ENCODE peak calls at places on chromosome 9, in nine cellular contexts. E is cardiac fibroblast; X is heart left ventricle; K is adrenal gland; C is CD8-positive, alpha-beta T cell; I is OCI-LY7; O is transverse colon; N is AG04450; U is suprapubic skin. W is an unnamed sample.
A peak's percentile ranks its signal among the peaks of the same experiment; 100 is the strongest.

GRCh38 chr9:82763631-82764030 is 299.3 kb downstream of the RASEF start:
- DNase-seq in E (no peak), X (no peak), K (no peak), C (no peak), I (peak; percentile 5), O (no peak), N (no peak), U (no peak), W (no peak)

GRCh38 chr9:7844283-7844682 is 44.7 kb upstream of the DMAC1 start:
- DNase-seq in E (peak; percentile 5), X (no peak), K (no peak), C (no peak), I (peak; percentile 46), O (no peak), N (no peak), U (no peak), W (no peak)

GRCh38 chr9:86242012-86242411 is 17.4 kb downstream of the C9orf153 start:
- DNase-seq in E (peak; percentile 33), X (no peak), K (no peak), C (no peak), I (no peak), O (peak; percentile 9), N (no peak), U (no peak), W (no peak)

GRCh38 chr9:127214421-127215265 is 49.9 kb upstream of the GARNL3 start:
- DNase-seq in E (peak; percentile 58), X (no peak), K (peak; percentile 52), C (peak; percentile 65), I (peak; percentile 79), O (peak; percentile 63), N (peak; percentile 66), U (peak; percentile 61), W (peak; percentile 73)

GRCh38 chr9:113675475-113675941 is 200.6 kb upstream of the ZNF618 start:
- DNase-seq in E (peak; percentile 93), X (peak; percentile 83), K (peak; percentile 91), C (no peak), I (no peak), O (peak; percentile 34), N (peak; percentile 91), U (peak; percentile 92), W (peak; percentile 98)

GRCh38 chr9:97573482-97574073 is 59.6 kb downstream of the TSTD2 start:
- DNase-seq in E (no peak), X (peak; percentile 20), K (peak; percentile 9), C (no peak), I (no peak), O (no peak), N (no peak), U (peak; percentile 37), W (no peak)

GRCh38 chr9:105503873-105504272 is 54.1 kb upstream of the FKTN start:
- DNase-seq in E (peak; percentile 26), X (no peak), K (no peak), C (no peak), I (no peak), O (no peak), N (no peak), U (no peak), W (no peak)

GRCh38 chr9:133735894-133736293 is 2.3 kb downstream of the SARDH start:
- DNase-seq in E (no peak), X (no peak), K (no peak), C (peak; percentile 8), I (no peak), O (no peak), N (no peak), U (no peak), W (no peak)

GRCh38 chr9:116390306-116391228 is 237.0 kb downstream of the PAPPA start:
- DNase-seq in E (no peak), X (no peak), K (no peak), C (no peak), I (no peak), O (no peak), N (no peak), U (no peak), W (no peak)

GRCh38 chr9:136093995-136094881 is 851 bp downstream of the NACC2 start:
- DNase-seq in E (peak; percentile 62), X (peak; percentile 91), K (peak; percentile 85), C (peak; percentile 64), I (no peak), O (peak; percentile 74), N (no peak), U (peak; percentile 87), W (peak; percentile 70)

GRCh38 chr9:80790764-80791163 is 898.6 kb downstream of the TLE1 start:
- DNase-seq in E (no peak), X (no peak), K (no peak), C (no peak), I (no peak), O (no peak), N (no peak), U (no peak), W (no peak)

GRCh38 chr9:4548796-4549725 is 58.8 kb downstream of the SLC1A1 start:
- DNase-seq in E (peak; percentile 6), X (peak; percentile 68), K (no peak), C (no peak), I (peak; percentile 6), O (peak; percentile 23), N (no peak), U (no peak), W (peak; percentile 11)

GRCh38 chr9:127032256-127032655 is 90.2 kb downstream of the ANGPTL2 start:
- DNase-seq in E (no peak), X (no peak), K (no peak), C (no peak), I (no peak), O (no peak), N (no peak), U (no peak), W (no peak)

GRCh38 chr9:69314547-69314946 is 10.5 kb upstream of the ENTREP1 start:
- DNase-seq in E (no peak), X (no peak), K (no peak), C (no peak), I (no peak), O (no peak), N (no peak), U (no peak), W (no peak)

GRCh38 chr9:83062653-83063527 is at the start of gene RASEF:
- DNase-seq in E (no peak), X (peak; percentile 57), K (no peak), C (no peak), I (no peak), O (peak; percentile 85), N (no peak), U (no peak), W (no peak)

GRCh38 chr9:33623658-33624586 is 99.9 kb downstream of the ANKRD18B start:
- DNase-seq in E (peak; percentile 75), X (peak; percentile 64), K (peak; percentile 38), C (peak; percentile 64), I (peak; percentile 76), O (peak; percentile 62), N (peak; percentile 33), U (peak; percentile 76), W (peak; percentile 59)

GRCh38 chr9:92722386-92723298 is 42.0 kb downstream of the BICD2 start:
- DNase-seq in E (no peak), X (no peak), K (no peak), C (no peak), I (peak; percentile 81), O (no peak), N (no peak), U (no peak), W (no peak)

GRCh38 chr9:92720209-92720765 is 44.3 kb downstream of the BICD2 start:
- DNase-seq in E (no peak), X (no peak), K (no peak), C (no peak), I (peak; percentile 72), O (no peak), N (no peak), U (no peak), W (no peak)

GRCh38 chr9:92721548-92721947 is 43.1 kb downstream of the BICD2 start:
- DNase-seq in E (no peak), X (no peak), K (no peak), C (no peak), I (no peak), O (no peak), N (no peak), U (no peak), W (no peak)

GRCh38 chr9:92719028-92719647 is 45.5 kb downstream of the BICD2 start:
- DNase-seq in E (no peak), X (no peak), K (no peak), C (no peak), I (no peak), O (no peak), N (no peak), U (no peak), W (no peak)

DNA sequence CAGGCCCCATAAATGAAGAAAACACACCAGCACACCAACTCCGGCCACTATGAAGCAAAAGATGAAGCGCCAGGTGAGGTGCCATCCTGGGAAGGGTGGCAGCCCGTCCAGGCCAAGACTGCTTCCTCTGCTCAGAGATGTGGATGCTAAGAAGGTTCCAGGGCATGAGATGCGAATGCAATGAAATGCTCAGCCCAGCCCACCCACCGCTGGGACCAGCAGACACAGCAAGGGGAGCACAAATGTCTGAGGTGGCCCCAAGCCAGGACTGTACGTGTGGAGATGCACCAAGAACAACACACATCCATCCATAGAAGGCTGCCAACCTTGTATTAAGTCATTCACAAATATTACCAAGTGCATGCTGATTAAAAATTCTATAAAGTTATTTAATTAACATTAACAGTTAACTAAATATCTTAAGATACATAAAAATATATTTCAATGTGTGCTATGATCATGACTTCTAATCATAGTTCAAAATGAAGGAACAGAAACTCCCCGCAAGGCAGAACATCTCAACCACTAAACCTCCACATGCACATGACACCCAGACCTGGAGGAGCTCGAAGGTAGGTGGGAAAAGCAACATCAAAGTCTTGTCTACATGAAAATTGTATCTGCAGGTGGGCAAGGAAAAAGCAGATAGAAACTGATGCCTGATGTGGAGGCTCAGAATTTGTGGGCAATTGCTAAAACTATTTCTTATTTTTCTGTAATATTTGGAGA is 43.7 kb downstream of the BICD2 start:
- DNase-seq in E (no peak), X (no peak), K (no peak), C (no peak), I (peak; percentile 75), O (no peak), N (no peak), U (no peak), W (no peak)
- H3K4me3 ChIP-seq in E (no peak overlapping the region), X (no peak overlapping the region), K (no peak overlapping the region), C (no peak overlapping the region), I (peak overlapping the region; percentile 56), O (no peak overlapping the region), N (no peak overlapping the region), U (no peak overlapping the region), W (no peak overlapping the region)

GRCh38 chr9:36503172-36504153 is 69.2 kb upstream of the MELK start:
- DNase-seq in E (peak; percentile 6), X (no peak), K (no peak), C (no peak), I (no peak), O (no peak), N (no peak), U (no peak), W (no peak)
- TF ChIP-seq CTCF in E (no peak), X (no peak), K (no peak), C (no peak), I (no peak), O (no peak), N (no peak), U (no peak), W (no peak)

GRCh38 chr9:110125207-110125751 is 82.7 kb downstream of the C9orf152 start:
- DNase-seq in E (peak; percentile 99), X (peak; percentile 88), K (peak; percentile 88), C (no peak), I (no peak), O (peak; percentile 93), N (peak; percentile 89), U (peak; percentile 75), W (peak; percentile 91)
- H3K4me3 ChIP-seq in E (peak overlapping the region; percentile 40), X (peak overlapping the region; percentile 56), K (no peak overlapping the region), C (no peak overlapping the region), I (peak overlapping the region; percentile 57), O (peak overlapping the region; percentile 9), N (peak overlapping the region; percentile 50), U (no peak overlapping the region), W (no peak overlapping the region)

GRCh38 chr9:31996331-31996730 is 388.1 kb upstream of the ACO1 start:
- DNase-seq in E (no peak), X (no peak), K (no peak), C (no peak), I (no peak), O (no peak), N (no peak), U (no peak), W (no peak)
- TF ChIP-seq CTCF in E (no peak), X (no peak), K (no peak), C (no peak), I (peak; percentile 19), O (no peak), N (no peak), U (no peak), W (no peak)